ENCODE peak calls at places on chromosome X, in four cellular contexts. E, U, L and F are unnamed samples.

GRCh38 chrX:16635040-16635439 is 14.9 kb upstream of the S100G start:
- DNase-seq in E (no peak), U (no peak), L (no peak), F (no peak)

GRCh38 chrX:9788908-9789307 is 2.7 kb downstream of the SHROOM2 start:
- DNase-seq in E (no peak), U (no peak), L (peak), F (no peak)

GRCh38 chrX:109774706-109775105 is 41.6 kb upstream of the ACSL4 start:
- DNase-seq in E (no peak), U (no peak), L (no peak), F (no peak)

GRCh38 chrX:118727686-118728339 is 407 bp downstream of the IL13RA1 start:
- DNase-seq in E (peak), U (no peak), L (peak), F (peak)

GRCh38 chrX:135185795-135186443 is 14.7 kb upstream of the CT55 start:
- DNase-seq in E (peak), U (no peak), L (peak), F (no peak)

GRCh38 chrX:68732906-68733493 is 85.5 kb downstream of the STARD8 start:
- DNase-seq in E (peak), U (peak), L (peak), F (no peak)

GRCh38 chrX:791479-792034 is 161.0 kb downstream of the SHOX start:
- DNase-seq in E (peak), U (no peak), L (no peak), F (no peak)

GRCh38 chrX:107542500-107542899 is 85.8 kb upstream of the PRPS1 start:
- DNase-seq in E (no peak), U (no peak), L (peak), F (no peak)

GRCh38 chrX:69285401-69285871 is 120.2 kb upstream of the PJA1 start:
- DNase-seq in E (peak), U (no peak), L (no peak), F (no peak)

GRCh38 chrX:53379747-53380146 is 42.7 kb downstream of the SMC1A start:
- DNase-seq in E (no peak), U (no peak), L (no peak), F (no peak)

GRCh38 chrX:14712096-14712495 is 160.8 kb downstream of the FANCB start:
- DNase-seq in E (no peak), U (no peak), L (no peak), F (no peak)

GRCh38 chrX:31384471-31384870 is 312.6 kb upstream of the FTHL17 start:
- DNase-seq in E (no peak), U (no peak), L (no peak), F (no peak)

GRCh38 chrX:111823068-111823467 is 52.9 kb upstream of the TRPC5OS start:
- DNase-seq in E (peak), U (no peak), L (no peak), F (no peak)

GRCh38 chrX:105167233-105167632 is 53.3 kb downstream of the TEX13A start:
- DNase-seq in E (no peak), U (no peak), L (no peak), F (no peak)

GRCh38 chrX:77693594-77693993 is 92.4 kb downstream of the ATRX start:
- DNase-seq in E (no peak), U (no peak), L (no peak), F (no peak)

GRCh38 chrX:135974279-135974856 is 580 bp upstream of the MMGT1 start:
- DNase-seq in E (peak), U (peak), L (peak), F (peak)

GRCh38 chrX:42106556-42106955 is 183.2 kb upstream of the CASK start:
- DNase-seq in E (no peak), U (no peak), L (no peak), F (no peak)